ENCODE peak calls at places on chromosomes 16 and 17, in ten cellular contexts. F is GM04503; O is trophoblast cell; J is lower leg skin; R is midbrain; M is memory B cell; L is stimulated activated CD8-positive, alpha-beta memory T cell treated with anti-CD3 and anti-CD28 coated beads, Interleukin-2, amount 100 ng/mL, for 1 hour; Z is globus pallidus; W is EH; P is stomach. D is an unnamed sample.

GRCh38 chr16:86661715-86662114 is 83.4 kb downstream of the FOXL1 start:
- DNase-seq in F (no peak), Z (no peak), P (no peak), W (peak), L (no peak), J (no peak), M (no peak), R (no peak), O (no peak), D (no peak)

GRCh38 chr17:75848523-75849303 is 4.5 kb upstream of the UNC13D start:
- DNase-seq in Z (peak), F (no peak), W (peak), J (peak), O (peak), R (peak), M (peak), P (peak), L (peak), D (peak)

GRCh38 chr16:2042171-2042570 is 5.5 kb downstream of the NTHL1 start:
- DNase-seq in R (no peak), F (no peak), P (peak), O (no peak), Z (no peak), L (no peak), M (no peak), W (no peak), J (no peak), D (no peak)

GRCh38 chr17:47850692-47851573 is at the start of gene SP6:
- DNase-seq in F (no peak), J (peak), L (peak), R (no peak), Z (no peak), M (no peak), P (peak), W (peak), O (peak), D (peak)

GRCh38 chr16:64440421-64440831 is 681.4 kb downstream of the CDH11 start:
- DNase-seq in Z (no peak), J (peak), F (peak), O (peak), L (no peak), M (no peak), P (no peak), W (peak), R (no peak), D (no peak)

GRCh38 chr17:73379814-73380213 is 68.0 kb upstream of the CDC42EP4 start:
- DNase-seq in M (no peak), J (no peak), F (no peak), Z (no peak), P (no peak), W (no peak), O (no peak), L (no peak), R (peak), D (no peak)

GRCh38 chr17:1559047-1559742 is 3.4 kb downstream of the PITPNA start:
- DNase-seq in O (no peak), W (no peak), P (no peak), M (no peak), R (no peak), Z (no peak), F (no peak), J (no peak), L (no peak), D (no peak)

GRCh38 chr16:23974223-23974622 is 138.4 kb downstream of the PRKCB start:
- DNase-seq in R (no peak), J (no peak), P (no peak), M (no peak), F (no peak), W (no peak), Z (no peak), L (no peak), O (no peak), D (no peak)

GRCh38 chr17:18059283-18059682 is 20.1 kb downstream of the GID4 start:
- DNase-seq in M (no peak), O (no peak), P (no peak), F (no peak), J (no peak), L (no peak), R (no peak), W (no peak), Z (no peak), D (no peak)

GRCh38 chr17:43931062-43931571 is 11.2 kb downstream of the PPY start:
- DNase-seq in Z (no peak), L (no peak), W (no peak), O (no peak), R (no peak), F (no peak), P (no peak), M (no peak), J (no peak), D (no peak)

GRCh38 chr16:87129771-87130170 is 187.4 kb downstream of the C16orf95 start:
- DNase-seq in L (no peak), F (no peak), R (no peak), W (peak), M (no peak), J (no peak), P (no peak), O (peak), Z (no peak), D (no peak)

GRCh38 chr17:21375757-21376584 is at the start of gene KCNJ12:
- DNase-seq in Z (no peak), L (no peak), J (no peak), P (peak), M (no peak), F (no peak), W (peak), O (no peak), R (no peak), D (no peak)

GRCh38 chr17:34319087-34319486 is at the start of gene CCL8:
- DNase-seq in M (no peak), W (no peak), P (no peak), Z (peak), O (no peak), R (no peak), F (no peak), L (no peak), J (no peak), D (no peak)

GRCh38 chr16:80323187-80323807 is 217.5 kb upstream of the DYNLRB2 start:
- DNase-seq in J (no peak), M (no peak), O (no peak), W (no peak), P (no peak), Z (peak), R (peak), F (no peak), L (no peak), D (no peak)

GRCh38 chr16:81243927-81244326 is 5.4 kb downstream of the BCO1 start:
- DNase-seq in F (no peak), M (no peak), W (no peak), P (no peak), J (no peak), R (no peak), O (no peak), L (no peak), Z (no peak), D (no peak)

D was measured in T-helper 1 cell.